ENCODE peak calls at places on chromosomes 16 and 17, in six cellular contexts. C is mucosa of descending colon, Z is AG09309, S is lung, K is PC-3, H is fibroblast of mammary gland. B is an unnamed sample.
A peak's percentile ranks its signal among the peaks of the same experiment; 100 is the strongest.

GRCh38 chr16:50925758-50926357 is 184.0 kb downstream of the CYLD start:
- DNase-seq in C (no peak), Z (no peak), S (no peak), K (peak; percentile 45), H (peak; percentile 30), B (peak; percentile 85)

GRCh38 chr16:2095918-2096582 is 39.6 kb downstream of the PKD1 start:
- DNase-seq in C (no peak), Z (no peak), S (no peak), K (no peak), H (no peak), B (no peak)

GRCh38 chr17:71412803-71413202 is 708.0 kb upstream of the SOX9 start:
- DNase-seq in C (no peak), Z (peak; percentile 93), S (no peak), K (peak; percentile 99), H (peak; percentile 95), B (peak; percentile 97)

GRCh38 chr16:11181242-11181888 is 74.6 kb downstream of the SOCS1 start:
- DNase-seq in C (no peak), Z (no peak), S (no peak), K (no peak), H (no peak), B (peak; percentile 22)

GRCh38 chr16:65306313-65306712 is 184.4 kb upstream of the CDH11 start:
- DNase-seq in C (no peak), Z (no peak), S (no peak), K (no peak), H (no peak), B (peak; percentile 7)

GRCh38 chr17:57557793-57558681 is 187.1 kb downstream of the CCDC182 start:
- DNase-seq in C (no peak), Z (no peak), S (peak; percentile 35), K (peak; percentile 92), H (no peak), B (peak; percentile 82)

GRCh38 chr17:43010667-43011308 is 4.2 kb downstream of the IFI35 start:
- DNase-seq in C (peak; percentile 85), Z (no peak), S (no peak), K (peak; percentile 83), H (no peak), B (no peak)

GRCh38 chr16:68236804-68237242 is 896 bp upstream of the ESRP2 start:
- DNase-seq in C (no peak), Z (no peak), S (no peak), K (no peak), H (peak; percentile 63), B (no peak)

GRCh38 chr17:42311240-42312034 is 23.1 kb downstream of the STAT5A start:
- DNase-seq in C (peak; percentile 63), Z (peak; percentile 63), S (peak; percentile 88), K (no peak), H (peak; percentile 95), B (peak; percentile 59)

GRCh38 chr17:49168706-49169105 is 36.1 kb downstream of the B4GALNT2 start:
- DNase-seq in C (no peak), Z (no peak), S (no peak), K (no peak), H (no peak), B (no peak)

GRCh38 chr16:106623-107324 is 28.7 kb downstream of the MPG start:
- DNase-seq in C (peak; percentile 73), Z (peak; percentile 55), S (peak; percentile 59), K (peak; percentile 67), H (peak; percentile 84), B (peak; percentile 82)

GRCh38 chr16:84836234-84836647 is 16.5 kb downstream of the CRISPLD2 start:
- DNase-seq in C (no peak), Z (peak; percentile 100), S (peak; percentile 63), K (peak; percentile 57), H (peak; percentile 100), B (peak; percentile 84)

GRCh38 chr17:33750943-33751701 is 458.0 kb upstream of the ASIC2 start:
- DNase-seq in C (peak; percentile 77), Z (peak; percentile 23), S (peak; percentile 65), K (peak; percentile 66), H (peak; percentile 55), B (peak; percentile 72)

GRCh38 chr17:59914274-59914854 is 21.4 kb downstream of the RPS6KB1 start:
- DNase-seq in C (no peak), Z (no peak), S (no peak), K (peak; percentile 70), H (peak; percentile 66), B (peak; percentile 50)

GRCh38 chr16:22699356-22699755 is 114.6 kb upstream of the HS3ST2 start:
- DNase-seq in C (no peak), Z (no peak), S (no peak), K (no peak), H (no peak), B (no peak)

GRCh38 chr17:72345083-72345482 is 224.3 kb downstream of the SOX9 start:
- DNase-seq in C (peak; percentile 18), Z (no peak), S (no peak), K (no peak), H (no peak), B (no peak)

GRCh38 chr16:10888320-10888937 is 11.4 kb downstream of the CIITA start:
- DNase-seq in C (peak; percentile 39), Z (no peak), S (no peak), K (no peak), H (no peak), B (no peak)

GRCh38 chr16:11139624-11140375 is 116.2 kb downstream of the SOCS1 start:
- DNase-seq in C (no peak), Z (no peak), S (no peak), K (no peak), H (no peak), B (no peak)

GRCh38 chr16:813204-813915 is 12.8 kb upstream of the GNG13 start:
- DNase-seq in C (peak; percentile 45), Z (no peak), S (no peak), K (peak; percentile 30), H (peak; percentile 20), B (no peak)

GRCh38 chr17:6528557-6528956 is 27.8 kb downstream of the PITPNM3 start:
- DNase-seq in C (no peak), Z (no peak), S (no peak), K (no peak), H (no peak), B (no peak)

GRCh38 chr16:75801307-75801706 is 75.0 kb upstream of the CPHXL start:
- DNase-seq in C (no peak), Z (no peak), S (no peak), K (peak; percentile 37), H (peak; percentile 16), B (peak; percentile 21)

GRCh38 chr17:72388765-72389473 is 268.1 kb downstream of the SOX9 start:
- DNase-seq in C (no peak), Z (no peak), S (no peak), K (peak; percentile 89), H (peak; percentile 58), B (peak; percentile 68)

GRCh38 chr16:29818082-29818481 is 2.1 kb downstream of the PAGR1 start:
- DNase-seq in C (no peak), Z (no peak), S (no peak), K (no peak), H (no peak), B (peak; percentile 31)

GRCh38 chr16:29821663-29822115 is 1.4 kb downstream of the MVP start:
- DNase-seq in C (peak; percentile 64), Z (no peak), S (peak; percentile 74), K (peak; percentile 50), H (peak; percentile 87), B (peak; percentile 78)

GRCh38 chr16:29820730-29821662 is 734 bp downstream of the MVP start:
- DNase-seq in C (peak; percentile 93), Z (no peak), S (peak; percentile 79), K (peak; percentile 27), H (no peak), B (peak; percentile 47)

GRCh38 chr16:29820271-29820701 is at the start of gene MVP:
- DNase-seq in C (peak; percentile 91), Z (no peak), S (peak; percentile 77), K (peak; percentile 59), H (peak; percentile 77), B (peak; percentile 70)

GRCh38 chr16:29819506-29819905 is 756 bp upstream of the MVP start:
- DNase-seq in C (peak; percentile 68), Z (no peak), S (no peak), K (no peak), H (no peak), B (peak; percentile 44)
- TF ChIP-seq CTCF in C (peak; percentile 20), Z (peak; percentile 12), S (no peak), K (peak; percentile 49), H (peak; percentile 24), B (peak; percentile 43)

GRCh38 chr17:78759969-78760352 is 22.1 kb downstream of the CYTH1 start:
- DNase-seq in C (no peak), Z (no peak), S (no peak), K (no peak), H (no peak), B (no peak)
- H3K4me3 ChIP-seq in C (no peak overlapping the region), Z (no peak overlapping the region), S (no peak overlapping the region), K (no peak overlapping the region), H (no peak overlapping the region), B (no peak overlapping the region)

DNA sequence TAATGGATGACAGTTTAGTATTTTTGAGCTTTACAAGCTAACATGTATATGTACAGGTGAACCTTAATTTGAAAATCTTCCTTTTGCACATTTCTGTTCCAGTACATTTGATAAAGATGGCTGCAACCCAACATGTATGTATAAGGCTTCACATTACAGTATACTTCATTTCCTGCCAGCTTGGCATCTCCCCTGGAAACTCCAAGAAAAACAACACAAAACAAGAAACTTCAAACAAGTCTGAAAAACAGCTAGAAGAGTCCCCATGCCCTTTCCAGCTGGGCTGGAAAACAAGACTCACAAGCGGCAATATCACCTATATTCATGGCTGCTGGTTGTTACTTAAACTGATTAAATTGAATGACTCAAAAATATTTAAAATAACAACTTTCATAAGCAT is 225.6 kb downstream of the CEP112 start:
- DNase-seq in C (no peak), Z (no peak), S (no peak), K (no peak), H (no peak), B (no peak)
- TF ChIP-seq CTCF in C (no peak), Z (no peak), S (no peak), K (no peak), H (no peak), B (no peak)

GRCh38 chr17:77995146-77995852 is 36.8 kb downstream of the TNRC6C start:
- DNase-seq in C (no peak), Z (no peak), S (no peak), K (no peak), H (no peak), B (no peak)
- H3K4me3 ChIP-seq in C (no peak overlapping the region), Z (no peak overlapping the region), S (no peak overlapping the region), K (no peak overlapping the region), H (no peak overlapping the region), B (no peak overlapping the region)

DNA sequence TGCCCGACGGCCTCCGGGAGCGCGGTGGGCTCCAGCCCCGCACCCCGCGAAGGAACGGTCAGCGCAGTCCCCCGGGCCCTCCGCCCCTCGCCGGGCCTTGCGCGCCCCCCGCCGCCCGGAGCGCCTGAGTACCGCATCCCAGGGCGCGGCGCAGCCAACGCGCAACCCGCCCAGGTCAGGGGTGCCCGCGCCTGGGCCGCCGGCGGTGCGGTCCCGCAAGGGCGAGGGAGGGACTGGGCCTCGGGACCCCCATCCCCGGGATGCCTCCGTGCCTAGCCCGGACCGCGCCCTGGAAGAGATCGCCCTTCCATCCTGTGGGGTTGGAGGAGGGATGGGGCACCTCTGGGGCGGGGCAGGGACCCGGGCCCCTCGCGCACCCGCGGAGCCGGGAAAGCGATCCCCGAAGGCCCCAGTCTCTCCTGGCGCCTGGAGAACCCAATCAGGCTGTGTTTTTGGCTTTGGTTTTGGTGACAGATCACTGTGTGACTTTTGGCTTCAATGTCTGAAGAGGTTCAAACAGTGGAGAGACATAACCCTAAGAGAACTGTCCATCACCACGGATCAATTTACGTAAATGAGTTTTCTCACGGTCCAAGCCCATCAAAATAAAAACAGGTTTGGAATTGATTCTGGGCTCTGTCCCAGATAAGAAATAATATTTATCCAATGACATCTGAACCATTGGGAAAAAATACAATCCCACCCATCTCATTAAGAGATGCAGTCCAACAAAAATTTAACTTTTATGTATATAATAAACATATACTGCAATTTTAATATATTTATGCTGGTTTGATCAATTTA is 17.8 kb downstream of the ENPP7 start:
- DNase-seq in C (no peak), Z (no peak), S (no peak), K (no peak), H (no peak), B (no peak)
- TF ChIP-seq CTCF in C (no peak), Z (no peak), S (no peak), K (no peak), H (no peak), B (no peak)

B was measured in epithelial cell of esophagus.